ENCODE peak calls at places on chromosome 11, in six cellular contexts. K is stomach, O is epithelial cell of esophagus, A is choroid plexus epithelial cell, E is Peyer's patch, J is upper lobe of right lung. B is an unnamed sample.

GRCh38 chr11:2750601-2751522 is 51.1 kb upstream of the KCNQ1OT1 start:
- DNase-seq in K (peak; percentile 40), O (no peak), A (peak; percentile 19), E (no peak), J (peak; percentile 56), B (no peak)

GRCh38 chr11:93268287-93269040 is 62.1 kb upstream of the DEUP1 start:
- DNase-seq in K (no peak), O (no peak), A (no peak), E (no peak), J (no peak), B (no peak)

GRCh38 chr11:11186249-11186648 is 166.8 kb downstream of the CSNK2A3 start:
- DNase-seq in K (no peak), O (no peak), A (no peak), E (no peak), J (no peak), B (no peak)

GRCh38 chr11:73532310-73532709 is 65.6 kb downstream of the FAM168A start:
- DNase-seq in K (no peak), O (no peak), A (no peak), E (peak; percentile 53), J (no peak), B (no peak)

GRCh38 chr11:86182976-86183584 is 61.5 kb upstream of the EED start:
- DNase-seq in K (peak; percentile 74), O (peak; percentile 98), A (peak; percentile 32), E (peak; percentile 89), J (no peak), B (no peak)

GRCh38 chr11:57069942-57070341 is 81.2 kb downstream of the OR5AK2 start:
- DNase-seq in K (no peak), O (peak; percentile 58), A (no peak), E (no peak), J (no peak), B (no peak)

GRCh38 chr11:116162541-116163230 is 610.1 kb downstream of the BUD13 start:
- DNase-seq in K (no peak), O (no peak), A (no peak), E (no peak), J (no peak), B (peak; percentile 69)

GRCh38 chr11:66880484-66881211 is 23.8 kb downstream of the LRFN4 start:
- DNase-seq in K (peak; percentile 75), O (peak; percentile 93), A (peak; percentile 59), E (no peak), J (no peak), B (no peak)

GRCh38 chr11:44305643-44306468 is 4.1 kb downstream of the ALX4 start:
- DNase-seq in K (peak; percentile 52), O (no peak), A (peak; percentile 32), E (peak; percentile 54), J (peak; percentile 73), B (peak; percentile 82)

GRCh38 chr11:640021-640706 is 3.1 kb downstream of the DRD4 start:
- DNase-seq in K (no peak), O (no peak), A (peak; percentile 16), E (no peak), J (no peak), B (peak; percentile 74)

GRCh38 chr11:3959918-3960295 is 104.4 kb downstream of the STIM1 start:
- DNase-seq in K (no peak), O (no peak), A (peak; percentile 60), E (no peak), J (no peak), B (no peak)

GRCh38 chr11:105884436-105884835 is 137.6 kb downstream of the MSANTD4 start:
- DNase-seq in K (no peak), O (no peak), A (no peak), E (no peak), J (no peak), B (no peak)

GRCh38 chr11:20011294-20011951 is 148.9 kb downstream of the DBX1 start:
- DNase-seq in K (no peak), O (peak; percentile 92), A (peak; percentile 59), E (no peak), J (no peak), B (no peak)

GRCh38 chr11:75442161-75442885 is 9.3 kb upstream of the KLHL35 start:
- DNase-seq in K (peak; percentile 40), O (no peak), A (no peak), E (no peak), J (no peak), B (no peak)

GRCh38 chr11:76919887-76920746 is 59.4 kb downstream of the ACER3 start:
- DNase-seq in K (peak; percentile 83), O (peak; percentile 88), A (peak; percentile 90), E (peak; percentile 87), J (peak; percentile 75), B (peak; percentile 85)

GRCh38 chr11:12222099-12222751 is 111.8 kb downstream of the MICAL2 start:
- DNase-seq in K (peak; percentile 51), O (no peak), A (peak; percentile 88), E (peak; percentile 74), J (peak; percentile 82), B (no peak)

GRCh38 chr11:115990004-115990447 is 485.8 kb upstream of the CADM1 start:
- DNase-seq in K (no peak), O (no peak), A (no peak), E (no peak), J (peak; percentile 71), B (peak; percentile 89)

GRCh38 chr11:5891216-5891800 is 1.7 kb upstream of the OR52E5 start:
- DNase-seq in K (no peak), O (peak; percentile 32), A (peak; percentile 30), E (no peak), J (no peak), B (peak; percentile 47)

GRCh38 chr11:9571071-9571765 is 2.3 kb upstream of the WEE1 start:
- DNase-seq in K (no peak), O (no peak), A (no peak), E (no peak), J (no peak), B (no peak)

GRCh38 chr11:102406099-102406498 is 46.5 kb downstream of the TMEM123 start:
- DNase-seq in K (no peak), O (no peak), A (no peak), E (no peak), J (no peak), B (no peak)

GRCh38 chr11:87265132-87265531 is 227.4 kb downstream of the TMEM135 start:
- DNase-seq in K (no peak), O (no peak), A (peak; percentile 35), E (no peak), J (no peak), B (no peak)

GRCh38 chr11:127451852-127452251 is 451.3 kb upstream of the KIRREL3 start:
- DNase-seq in K (no peak), O (no peak), A (no peak), E (no peak), J (no peak), B (no peak)

GRCh38 chr11:32052218-32052617 is 38.7 kb upstream of the RCN1 start:
- DNase-seq in K (peak; percentile 62), O (peak; percentile 55), A (peak; percentile 80), E (peak; percentile 78), J (no peak), B (peak; percentile 73)

DNA sequence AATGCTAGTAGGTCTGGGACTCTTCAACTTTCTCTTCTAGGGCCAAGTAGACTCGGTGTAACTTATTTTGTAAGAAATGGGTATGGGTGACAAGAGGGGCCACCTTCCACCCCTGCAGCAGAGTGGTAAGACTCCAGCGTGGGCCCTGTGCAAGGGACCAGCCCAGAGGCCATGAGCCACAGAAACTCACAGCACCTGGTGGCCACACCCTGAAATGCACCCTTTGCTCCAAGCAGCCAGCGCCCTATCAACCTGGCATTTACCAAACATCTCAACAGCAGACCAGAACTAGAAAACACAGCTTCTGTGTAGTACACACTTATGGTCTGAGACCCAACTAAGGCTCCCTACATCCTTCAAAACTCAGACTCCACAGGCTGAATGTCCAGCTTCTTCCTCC is 5.7 kb downstream of the CDCA5 start:
- DNase-seq in K (peak; percentile 83), O (peak; percentile 67), A (peak; percentile 56), E (peak; percentile 92), J (peak; percentile 78), B (peak; percentile 87)
- TF ChIP-seq CTCF in K (peak; percentile 83), O (peak; percentile 83), A (peak; percentile 76), E (peak; percentile 79), J (peak; percentile 56), B (peak; percentile 77)

DNA sequence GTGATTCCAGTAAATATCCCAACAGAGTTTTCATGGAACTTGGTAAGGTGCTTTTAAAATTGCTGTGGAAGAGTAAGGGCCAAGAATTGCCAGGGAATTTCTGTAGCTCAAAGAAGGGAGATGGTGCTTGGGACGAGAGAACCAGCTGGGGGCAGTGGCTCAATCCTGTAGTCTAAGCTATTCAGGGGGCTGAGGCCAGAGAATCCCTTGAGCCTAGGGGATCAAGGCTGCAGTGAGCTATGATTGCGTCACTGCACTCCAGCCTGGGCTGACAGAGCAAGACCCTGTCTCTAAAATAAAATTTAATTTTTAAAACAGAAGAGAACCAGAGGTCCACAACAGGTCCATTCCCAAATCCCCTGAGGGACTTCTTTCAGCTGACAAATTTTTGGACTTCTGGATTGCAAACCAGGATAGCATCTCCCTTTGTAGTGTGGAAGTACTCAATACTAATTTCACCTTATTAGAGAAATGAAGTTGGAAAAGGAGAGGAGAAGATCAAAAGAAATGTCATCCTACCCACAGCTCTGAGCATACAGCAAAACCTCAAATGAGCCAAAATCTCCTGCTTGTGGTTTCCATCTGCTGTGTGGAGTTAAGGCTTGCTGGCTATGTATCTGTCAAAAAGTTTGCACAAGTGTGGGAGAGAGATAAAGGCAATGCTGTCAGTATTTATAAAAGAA is 59.2 kb upstream of the CLPB start:
- DNase-seq in K (no peak), O (no peak), A (peak; percentile 48), E (no peak), J (no peak), B (no peak)
- TF ChIP-seq CTCF in K (no peak), O (no peak), A (no peak), E (no peak), J (no peak), B (peak; percentile 54)

GRCh38 chr11:64649304-64649703 is 58.3 kb downstream of the SLC22A12 start:
- DNase-seq in K (no peak), O (peak; percentile 30), A (peak; percentile 48), E (no peak), J (no peak), B (peak; percentile 86)

GRCh38 chr11:64644348-64645242 is 53.6 kb downstream of the SLC22A12 start:
- DNase-seq in K (no peak), O (peak; percentile 16), A (no peak), E (no peak), J (no peak), B (peak; percentile 74)

GRCh38 chr11:64650923-64651523 is 60.0 kb downstream of the SLC22A12 start:
- DNase-seq in K (no peak), O (peak; percentile 54), A (peak; percentile 64), E (no peak), J (no peak), B (peak; percentile 75)

GRCh38 chr11:64647019-64647805 is 56.2 kb downstream of the SLC22A12 start:
- DNase-seq in K (no peak), O (no peak), A (no peak), E (no peak), J (no peak), B (no peak)

GRCh38 chr11:64648551-64648950 is 57.5 kb downstream of the SLC22A12 start:
- DNase-seq in K (no peak), O (no peak), A (no peak), E (no peak), J (no peak), B (no peak)
- TF ChIP-seq CTCF in K (no peak), O (no peak), A (no peak), E (no peak), J (no peak), B (no peak)

DNA sequence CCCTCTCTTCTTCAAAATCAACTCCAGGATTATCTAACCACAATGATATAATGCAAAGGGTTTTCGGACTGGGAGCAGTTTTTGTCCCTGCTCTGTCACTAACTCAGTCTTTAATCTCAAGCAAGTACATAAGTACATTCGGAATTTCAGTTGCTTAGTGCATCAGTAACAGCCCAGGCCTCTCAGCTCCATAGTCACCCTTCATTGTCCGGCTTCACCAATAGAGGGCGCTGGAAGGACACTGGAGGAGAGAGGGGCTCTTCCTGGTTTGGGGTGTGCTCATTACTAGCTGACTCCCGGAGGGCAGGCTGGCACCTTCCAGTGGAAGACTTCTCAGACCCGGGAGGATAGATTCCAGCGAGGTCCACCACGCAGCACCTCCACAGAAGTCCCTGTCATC is 90.4 kb upstream of the PDGFD start:
- DNase-seq in K (peak; percentile 34), O (peak; percentile 69), A (peak; percentile 67), E (peak; percentile 45), J (peak; percentile 43), B (peak; percentile 93)
- TF ChIP-seq CTCF in K (no peak), O (peak; percentile 88), A (peak; percentile 92), E (no peak), J (peak; percentile 27), B (peak; percentile 93)